ENCODE peak calls at places on chromosomes 7 and 10, in four cellular contexts. T is fibroblast of lung, M is HCT116, E is GM23338. I is an unnamed sample.

GRCh38 chr10:31838065-31838464 is 90.6 kb downstream of the ARHGAP12 start:
- DNase-seq in M (no peak), E (no peak), T (no peak), I (no peak)

GRCh38 chr10:47190301-47190700 is 109.7 kb upstream of the GDF10 start:
- DNase-seq in T (no peak), M (no peak), E (no peak), I (no peak)

GRCh38 chr7:114158854-114159253 is 240.0 kb upstream of the PPP1R3A start:
- DNase-seq in E (no peak), M (no peak), T (no peak), I (no peak)

GRCh38 chr7:1460757-1461639 is 1.7 kb upstream of the MICALL2 start:
- DNase-seq in E (peak; percentile 66), T (peak; percentile 78), M (no peak), I (no peak)

GRCh38 chr10:33509231-33509871 is 174.9 kb upstream of the NRP1 start:
- DNase-seq in T (peak; percentile 80), E (peak; percentile 18), M (peak; percentile 56), I (peak; percentile 70)

GRCh38 chr7:83850037-83850619 is 201.2 kb upstream of the SEMA3E start:
- DNase-seq in M (no peak), T (peak; percentile 3), E (no peak), I (no peak)

GRCh38 chr10:77801474-77802238 is 124.9 kb downstream of the DLG5 start:
- DNase-seq in T (no peak), M (no peak), E (no peak), I (no peak)

GRCh38 chr7:155355745-155356144 is 58.1 kb downstream of the INSIG1 start:
- DNase-seq in M (no peak), T (no peak), E (no peak), I (no peak)

GRCh38 chr7:69659964-69660363 is 61.7 kb downstream of the AUTS2 start:
- DNase-seq in M (no peak), E (peak; percentile 86), T (no peak), I (no peak)

GRCh38 chr10:88232978-88233537 is 350.1 kb downstream of the RNLS start:
- DNase-seq in T (no peak), E (no peak), M (no peak), I (no peak)
- TF ChIP-seq CTCF in T (no peak), E (no peak), M (no peak), I (no peak)

DNA sequence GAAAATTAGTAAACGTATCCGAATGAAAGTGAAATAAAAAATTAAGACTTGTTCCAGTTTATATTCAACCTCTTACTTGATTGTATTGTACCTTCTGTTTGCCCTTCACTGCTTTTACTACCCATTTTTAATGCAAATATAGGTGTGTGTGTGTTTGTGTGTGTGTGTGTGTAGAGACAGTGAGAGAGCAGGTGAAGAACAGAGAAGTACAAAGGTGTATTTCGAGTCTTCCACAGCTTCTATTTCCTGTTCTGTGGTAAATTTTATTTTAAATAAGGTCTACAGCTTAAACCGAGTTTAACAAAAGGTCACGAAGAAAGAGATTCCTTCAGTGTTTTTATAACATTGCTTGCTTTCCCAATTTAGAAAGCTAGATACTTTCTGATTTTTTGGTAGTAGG is 12.7 kb upstream of the SVIL start:
- DNase-seq in M (no peak), E (no peak), T (no peak), I (no peak)
- H3K4me3 ChIP-seq in M (no peak overlapping the region), E (no peak overlapping the region), T (peak overlapping the region; percentile 15), I (no peak overlapping the region)

DNA sequence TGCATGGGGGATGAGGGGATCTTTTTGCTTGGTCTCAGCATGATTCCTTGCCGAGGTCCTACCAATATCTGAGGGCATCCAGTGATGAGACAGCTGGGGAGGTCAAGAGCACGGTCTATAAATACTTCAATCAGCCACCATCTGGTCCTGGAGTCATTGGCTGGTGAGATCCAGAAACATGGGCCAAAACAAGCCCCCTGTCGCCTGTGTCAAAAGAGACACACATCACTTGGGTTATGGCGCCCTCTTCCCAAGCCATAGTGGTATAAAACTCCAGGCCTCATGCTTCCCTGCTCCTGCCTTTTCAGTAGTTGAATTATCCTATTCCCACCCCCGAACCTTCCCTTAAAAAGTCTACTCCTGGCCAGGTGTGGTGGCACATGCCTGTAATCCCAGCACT is 60.9 kb downstream of the SLC35B4 start:
- DNase-seq in T (no peak), M (no peak), E (peak; percentile 64), I (no peak)
- TF ChIP-seq CTCF in T (no peak), M (no peak), E (peak; percentile 78), I (no peak)

GRCh38 chr10:17171131-17171530 is 30.3 kb downstream of the TRDMT1 start:
- DNase-seq in T (peak; percentile 23), M (no peak), E (peak; percentile 8), I (no peak)
- H3K4me3 ChIP-seq in T (peak overlapping the region; percentile 3), M (no peak overlapping the region), E (no peak overlapping the region), I (no peak overlapping the region)

GRCh38 chr10:91556691-91557529 is 76.0 kb downstream of the PPP1R3C start:
- DNase-seq in M (no peak), T (peak; percentile 34), E (no peak), I (no peak)

GRCh38 chr10:91558473-91558872 is 74.4 kb downstream of the PPP1R3C start:
- DNase-seq in E (no peak), M (no peak), T (no peak), I (no peak)

GRCh38 chr10:91557540-91558231 is 75.2 kb downstream of the PPP1R3C start:
- DNase-seq in T (peak; percentile 34), E (no peak), M (no peak), I (no peak)

GRCh38 chr10:91559750-91560149 is 73.1 kb downstream of the PPP1R3C start:
- DNase-seq in M (no peak), E (no peak), T (no peak), I (no peak)

DNA sequence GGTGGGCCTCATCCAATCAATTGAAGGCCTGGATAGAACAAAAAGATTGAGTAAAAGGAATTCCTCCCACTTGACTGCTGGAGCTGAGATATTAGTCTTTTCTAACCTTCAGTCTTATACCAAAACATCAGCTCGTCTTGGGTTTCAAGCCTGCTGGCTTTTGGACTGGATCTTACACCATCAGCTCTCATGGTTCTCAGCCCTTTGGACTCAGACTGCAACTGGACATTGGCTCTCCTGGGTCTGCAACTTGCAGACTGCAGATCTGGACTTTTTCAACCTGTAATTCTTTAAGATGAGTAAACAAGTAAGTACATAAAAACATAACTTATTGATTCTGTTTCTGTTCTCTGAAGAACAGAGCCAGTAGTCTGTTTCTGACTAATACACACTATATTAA is 73.7 kb downstream of the PPP1R3C start:
- DNase-seq in M (no peak), T (no peak), E (no peak), I (no peak)
- TF ChIP-seq CTCF in M (no peak), T (no peak), E (no peak), I (no peak)

GRCh38 chr7:96648784-96649183 is 60.9 kb downstream of the SEM1 start:
- DNase-seq in E (peak; percentile 41), T (no peak), M (no peak), I (no peak)
- H3K4me3 ChIP-seq in E (no peak overlapping the region), T (no peak overlapping the region), M (no peak overlapping the region), I (no peak overlapping the region)

GRCh38 chr10:81177651-81178244 is 640.0 kb downstream of the SH2D4B start:
- DNase-seq in E (no peak), M (no peak), T (no peak), I (no peak)

GRCh38 chr10:81179324-81179723 is 641.6 kb downstream of the SH2D4B start:
- DNase-seq in T (no peak), M (no peak), E (peak; percentile 12), I (no peak)

GRCh38 chr10:81182296-81182695 is 644.6 kb downstream of the SH2D4B start:
- DNase-seq in M (no peak), E (no peak), T (no peak), I (no peak)

DNA sequence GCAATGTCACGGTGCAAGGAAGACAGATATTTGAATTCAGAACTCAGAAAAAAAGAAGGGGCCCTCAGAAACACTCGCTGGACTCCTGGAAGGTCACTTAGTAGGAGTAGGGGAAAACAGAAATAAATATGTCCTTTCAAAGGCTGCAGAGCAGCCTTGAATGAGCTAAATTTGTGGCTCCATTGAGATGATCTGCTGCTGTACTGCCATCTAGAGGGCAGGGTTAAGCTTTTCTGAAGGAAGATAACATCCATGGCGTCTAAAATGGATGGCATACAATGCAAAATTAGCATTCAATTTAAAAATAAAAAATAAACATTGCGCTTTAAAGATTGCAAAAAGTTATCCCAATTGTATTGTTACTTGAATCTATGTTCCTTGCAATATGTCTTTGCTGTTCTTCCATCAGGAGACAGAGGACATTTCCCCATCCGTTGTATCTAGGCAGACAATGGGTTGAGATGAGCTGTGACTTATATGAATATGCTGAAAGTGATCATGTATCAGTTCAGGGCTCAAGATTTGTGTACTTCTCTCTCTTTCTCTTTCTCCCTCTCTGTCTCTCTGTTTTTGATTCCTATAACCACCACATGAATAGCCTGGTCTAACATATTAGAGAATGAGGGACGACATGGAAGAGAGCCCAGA is 642.2 kb downstream of the SH2D4B start:
- DNase-seq in E (peak; percentile 74), T (no peak), M (no peak), I (no peak)
- TF ChIP-seq CTCF in E (peak; percentile 79), T (no peak), M (peak; percentile 32), I (peak; percentile 19)